ENCODE peak calls at places on chromosomes 16 and 17, in four cellular contexts. A is stomach, F is psoas muscle, Q is omental fat pad. X is an unnamed sample.

GRCh38 chr17:8724451-8724850 is 20.2 kb downstream of the CCDC42 start:
- DNase-seq in A (no peak), F (no peak), Q (no peak), X (no peak)

GRCh38 chr17:9886141-9886930 is 18.7 kb downstream of the RCVRN start:
- DNase-seq in A (no peak), F (no peak), Q (no peak), X (no peak)

GRCh38 chr16:77913738-77914263 is 108.5 kb upstream of the CLEC3A start:
- DNase-seq in A (no peak), F (no peak), Q (no peak), X (no peak)

GRCh38 chr17:1422907-1423306 is 22.9 kb upstream of the YWHAE start:
- DNase-seq in A (no peak), F (no peak), Q (no peak), X (no peak)

GRCh38 chr17:82031303-82031884 is at the start of gene RAC3:
- DNase-seq in A (no peak), F (no peak), Q (no peak), X (no peak)

GRCh38 chr17:16106161-16106891 is 106.7 kb downstream of the TTC19 start:
- DNase-seq in A (no peak), F (no peak), Q (no peak), X (no peak)

GRCh38 chr17:72187544-72187943 is 66.7 kb downstream of the SOX9 start:
- DNase-seq in A (peak), F (peak), Q (no peak), X (no peak)

GRCh38 chr16:81443688-81444447 is 740 bp upstream of the CMIP start:
- DNase-seq in A (no peak), F (peak), Q (no peak), X (no peak)

GRCh38 chr16:17160285-17160854 is 310.4 kb downstream of the XYLT1 start:
- DNase-seq in A (no peak), F (no peak), Q (no peak), X (no peak)

GRCh38 chr16:58264961-58265479 is 29.8 kb downstream of the PRSS54 start:
- DNase-seq in A (no peak), F (no peak), Q (no peak), X (no peak)

GRCh38 chr16:64304376-64304775 is 817.5 kb downstream of the CDH11 start:
- DNase-seq in A (no peak), F (no peak), Q (no peak), X (no peak)

GRCh38 chr17:6831662-6832263 is at the start of gene TEKT1:
- DNase-seq in A (peak), F (peak), Q (peak), X (peak)

GRCh38 chr16:8569650-8570338 is 20.5 kb downstream of the TMEM114 start:
- DNase-seq in A (no peak), F (no peak), Q (no peak), X (no peak)

GRCh38 chr17:62671553-62671952 is 44.1 kb downstream of the MRC2 start:
- DNase-seq in A (peak), F (no peak), Q (no peak), X (no peak)

GRCh38 chr17:33940769-33941168 is 314.3 kb upstream of the CCL2 start:
- DNase-seq in A (no peak), F (no peak), Q (no peak), X (no peak)

GRCh38 chr17:6530324-6530920 is 25.9 kb downstream of the PITPNM3 start:
- DNase-seq in A (no peak), F (no peak), Q (no peak), X (no peak)

GRCh38 chr17:33057564-33057963 is 65.9 kb downstream of the SPACA3 start:
- DNase-seq in A (no peak), F (no peak), Q (no peak), X (no peak)

GRCh38 chr16:19284207-19284606 is 1.3 kb upstream of the CLEC19A start:
- DNase-seq in A (peak), F (peak), Q (no peak), X (no peak)

GRCh38 chr17:74987418-74987908 is at the start of gene CDR2L:
- DNase-seq in A (peak), F (peak), Q (peak), X (peak)
- TF ChIP-seq CTCF in A (no peak), F (no peak), Q (no peak), X (no peak)

GRCh38 chr16:89945654-89946053 is 2.9 kb upstream of the DEF8 start:
- DNase-seq in A (no peak), F (no peak), Q (no peak), X (no peak)
- TF ChIP-seq CTCF in A (no peak), F (no peak), Q (no peak), X (no peak)

DNA sequence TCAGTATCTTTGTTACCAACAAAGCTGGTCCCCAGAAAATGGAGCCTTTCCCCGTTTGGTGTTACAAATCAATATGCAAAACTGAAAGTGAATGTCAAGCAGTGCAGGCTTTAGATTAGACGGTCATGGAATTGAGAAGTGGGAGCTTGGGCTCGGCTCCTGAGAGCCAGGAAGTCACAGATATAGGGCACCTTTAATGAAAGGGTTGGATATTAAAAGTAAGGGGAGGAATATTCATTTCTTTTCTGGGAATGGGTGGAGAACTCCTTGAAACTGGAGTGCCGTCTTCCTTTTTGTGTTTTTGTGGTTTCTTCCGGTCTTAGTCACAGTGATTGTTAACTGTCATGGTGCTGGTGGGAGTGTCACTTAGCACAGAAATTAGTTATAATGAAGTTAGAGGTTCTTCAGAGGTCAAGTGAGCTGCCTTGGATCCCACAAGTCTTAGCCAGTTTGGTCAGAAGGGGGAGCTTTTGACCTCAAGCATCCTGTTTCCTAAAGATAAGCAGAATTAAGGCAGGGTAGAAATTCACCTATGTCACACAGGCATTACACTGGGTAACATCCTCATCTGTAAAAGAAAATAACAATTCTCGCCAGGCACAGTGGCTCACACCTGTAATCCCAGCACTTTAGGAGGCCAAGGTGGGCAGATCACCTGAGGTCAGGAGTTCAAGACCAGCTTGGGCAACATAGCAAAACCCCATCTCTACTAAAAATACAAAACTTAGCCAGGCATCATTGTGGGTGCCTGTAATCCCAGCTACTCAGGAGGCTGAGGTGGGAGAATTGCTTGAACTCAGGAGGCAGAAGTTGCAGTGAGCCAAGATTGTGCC is 9.6 kb upstream of the EIF1 start:
- DNase-seq in A (no peak), F (no peak), Q (no peak), X (no peak)
- TF ChIP-seq CTCF in A (no peak), F (no peak), Q (no peak), X (no peak)

GRCh38 chr16:85228970-85229430 is 116.7 kb upstream of the CIBAR2 start:
- DNase-seq in A (no peak), F (no peak), Q (no peak), X (no peak)

GRCh38 chr16:85229869-85230416 is 117.7 kb upstream of the CIBAR2 start:
- DNase-seq in A (no peak), F (no peak), Q (no peak), X (no peak)

GRCh38 chr16:85228463-85228862 is 116.2 kb upstream of the CIBAR2 start:
- DNase-seq in A (no peak), F (no peak), Q (no peak), X (no peak)

GRCh38 chr16:85227262-85227923 is 115.1 kb upstream of the CIBAR2 start:
- DNase-seq in A (no peak), F (no peak), Q (no peak), X (no peak)

GRCh38 chr16:85227924-85228462 is 115.7 kb upstream of the CIBAR2 start:
- DNase-seq in A (no peak), F (no peak), Q (no peak), X (no peak)
- TF ChIP-seq CTCF in A (no peak), F (no peak), Q (no peak), X (peak)

GRCh38 chr17:75783803-75784472 is 668 bp upstream of the UNK start:
- DNase-seq in A (peak), F (no peak), Q (no peak), X (no peak)
- TF ChIP-seq CTCF in A (no peak), F (no peak), Q (no peak), X (no peak)

GRCh38 chr16:1665829-1666228 is 12.2 kb upstream of the JPT2 start:
- DNase-seq in A (no peak), F (no peak), Q (no peak), X (no peak)

GRCh38 chr16:1661826-1662225 is 16.3 kb upstream of the JPT2 start:
- DNase-seq in A (no peak), F (no peak), Q (no peak), X (no peak)

GRCh38 chr16:1659071-1659470 is 19.0 kb upstream of the JPT2 start:
- DNase-seq in A (no peak), F (no peak), Q (no peak), X (no peak)

GRCh38 chr16:1666316-1666715 is 11.8 kb upstream of the JPT2 start:
- DNase-seq in A (no peak), F (no peak), Q (no peak), X (no peak)

GRCh38 chr16:1662543-1662942 is 15.5 kb upstream of the JPT2 start:
- DNase-seq in A (no peak), F (no peak), Q (no peak), X (no peak)
- TF ChIP-seq CTCF in A (no peak), F (no peak), Q (no peak), X (no peak)

GRCh38 chr16:55809386-55809785 is 23.5 kb downstream of the CES1 start:
- DNase-seq in A (no peak), F (no peak), Q (no peak), X (no peak)
- TF ChIP-seq CTCF in A (no peak), F (no peak), Q (no peak), X (no peak)

GRCh38 chr17:30199600-30199999 is 35.9 kb downstream of the SLC6A4 start:
- DNase-seq in A (no peak), F (no peak), Q (no peak), X (no peak)

GRCh38 chr17:30207655-30208054 is 27.8 kb downstream of the SLC6A4 start:
- DNase-seq in A (no peak), F (no peak), Q (no peak), X (peak)

GRCh38 chr17:30200086-30200485 is 35.4 kb downstream of the SLC6A4 start:
- DNase-seq in A (no peak), F (no peak), Q (no peak), X (no peak)

GRCh38 chr17:30208214-30208613 is 27.3 kb downstream of the SLC6A4 start:
- DNase-seq in A (no peak), F (no peak), Q (no peak), X (no peak)

DNA sequence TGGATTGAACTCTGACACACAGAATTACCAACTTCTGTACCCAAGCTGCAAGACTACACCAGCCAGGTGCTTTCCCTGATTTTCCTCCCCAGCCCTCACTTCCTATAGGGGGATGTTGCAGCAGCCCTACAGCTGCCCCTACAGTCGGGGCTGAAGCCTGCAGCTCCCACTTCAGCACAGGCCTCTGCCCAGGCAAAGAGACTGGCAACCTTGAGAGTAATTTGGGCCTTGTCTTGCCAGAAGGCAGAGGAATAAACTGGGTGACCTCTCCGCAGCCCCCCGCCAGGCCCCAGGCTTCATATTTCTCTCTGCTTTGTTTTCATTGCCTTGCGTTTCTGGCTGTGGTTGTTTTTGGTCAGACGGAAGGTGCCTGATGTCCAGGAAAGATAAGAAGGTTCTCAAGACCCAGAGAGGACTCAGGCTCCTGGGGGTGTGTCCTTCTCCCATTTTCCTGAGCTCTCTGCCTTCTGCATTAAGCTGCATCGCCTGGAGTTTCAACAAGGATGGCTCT is 32.0 kb downstream of the SLC6A4 start:
- DNase-seq in A (no peak), F (no peak), Q (no peak), X (no peak)
- TF ChIP-seq CTCF in A (no peak), F (no peak), Q (no peak), X (no peak)

GRCh38 chr17:77420476-77420803 is 279.7 kb downstream of the SEC14L1 start:
- DNase-seq in A (no peak), F (no peak), Q (no peak), X (no peak)
- TF ChIP-seq CTCF in A (no peak), F (no peak), Q (no peak), X (peak)

GRCh38 chr16:29842732-29843346 is 20.2 kb downstream of the CDIPT start:
- DNase-seq in A (no peak), F (no peak), Q (no peak), X (no peak)
- TF ChIP-seq CTCF in A (no peak), F (no peak), Q (no peak), X (no peak)